ENCODE peak calls at places on chromosomes 16 and 17, in four cellular contexts. U is SK-N-SH, V is A549, K is HCT116. I is an unnamed sample.
A peak's percentile ranks its signal among the peaks of the same experiment; 100 is the strongest.

GRCh38 chr17:50191070-50192045 is 10.1 kb downstream of the COL1A1 start:
- DNase-seq in V (no peak), U (no peak), K (no peak), I (no peak)

GRCh38 chr17:48639982-48640857 is 14.1 kb upstream of the HOXB9 start:
- DNase-seq in K (no peak), V (no peak), U (no peak), I (no peak)

GRCh38 chr16:77307764-77308561 is 108.8 kb downstream of the SYCE1L start:
- DNase-seq in U (no peak), K (no peak), V (peak; percentile 31), I (no peak)

GRCh38 chr17:21613071-21613429 is 79.3 kb upstream of the KCNJ18 start:
- DNase-seq in U (no peak), V (no peak), K (no peak), I (no peak)

GRCh38 chr17:77696151-77696719 is 262.3 kb upstream of the TNRC6C start:
- DNase-seq in V (no peak), U (peak; percentile 37), K (no peak), I (no peak)

GRCh38 chr17:76240461-76241204 is at the start of gene RNF157:
- DNase-seq in K (no peak), U (peak; percentile 97), V (peak; percentile 81), I (no peak)

GRCh38 chr16:47779201-47780016 is 318.3 kb downstream of the PHKB start:
- DNase-seq in K (no peak), V (no peak), U (no peak), I (peak; percentile 8)

GRCh38 chr17:75030161-75030560 is 16.6 kb downstream of the ATP5PD start:
- DNase-seq in K (no peak), U (no peak), V (no peak), I (no peak)

GRCh38 chr17:31401456-31402254 is 10.2 kb downstream of the RAB11FIP4 start:
- DNase-seq in U (no peak), K (no peak), V (no peak), I (no peak)

GRCh38 chr16:886802-887731 is 83.7 kb downstream of the LMF1 start:
- DNase-seq in U (no peak), K (no peak), V (no peak), I (no peak)

GRCh38 chr17:18246880-18247612 is 11.5 kb downstream of the FLII start:
- DNase-seq in U (peak; percentile 87), V (peak; percentile 86), K (no peak), I (no peak)

DNA sequence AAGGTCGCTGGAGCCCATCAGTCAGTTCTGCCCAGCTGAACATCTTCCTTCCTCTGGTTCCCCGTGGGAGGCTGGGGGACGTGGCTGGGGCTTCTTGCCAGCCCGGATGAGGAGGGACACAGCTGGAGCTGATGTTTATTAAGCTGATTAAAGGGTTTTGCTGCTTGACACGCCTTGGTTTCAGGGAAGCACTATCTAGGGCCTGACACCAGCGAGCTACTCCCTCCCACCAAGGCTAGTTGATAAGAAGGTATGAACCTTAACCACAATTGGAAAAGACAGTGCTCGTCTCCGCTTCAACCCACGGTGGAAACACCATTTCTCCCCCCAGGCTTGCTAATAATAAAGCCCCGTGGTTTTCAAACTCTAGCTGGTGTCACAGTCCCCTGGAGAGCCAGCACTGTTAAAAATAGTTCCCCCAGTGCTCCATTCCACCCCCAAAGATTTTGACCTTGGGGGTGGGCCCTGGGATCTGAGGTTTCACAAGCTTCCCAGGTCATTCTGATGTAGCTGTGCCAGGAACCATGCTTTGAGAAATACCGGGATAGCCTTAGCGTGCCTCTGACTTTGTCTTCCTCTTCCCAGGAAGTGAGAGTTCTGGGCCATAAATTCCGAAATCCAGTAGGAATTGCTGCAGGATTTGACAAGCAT is 5.5 kb downstream of the DHODH start:
- DNase-seq in V (no peak), K (no peak), U (no peak), I (no peak)
- TF ChIP-seq REST in V (no peak), K (no peak), U (no peak), I (no peak)

GRCh38 chr17:58284613-58285421 is 4.1 kb upstream of the MPO start:
- DNase-seq in K (no peak), U (no peak), V (no peak), I (no peak)
- TF ChIP-seq REST in K (no peak), U (no peak), V (no peak), I (no peak)

GRCh38 chr16:55444754-55445485 is 34.1 kb upstream of the MMP2 start:
- DNase-seq in U (no peak), V (no peak), K (no peak), I (no peak)
- TF ChIP-seq REST in U (no peak), V (no peak), K (no peak), I (no peak)

DNA sequence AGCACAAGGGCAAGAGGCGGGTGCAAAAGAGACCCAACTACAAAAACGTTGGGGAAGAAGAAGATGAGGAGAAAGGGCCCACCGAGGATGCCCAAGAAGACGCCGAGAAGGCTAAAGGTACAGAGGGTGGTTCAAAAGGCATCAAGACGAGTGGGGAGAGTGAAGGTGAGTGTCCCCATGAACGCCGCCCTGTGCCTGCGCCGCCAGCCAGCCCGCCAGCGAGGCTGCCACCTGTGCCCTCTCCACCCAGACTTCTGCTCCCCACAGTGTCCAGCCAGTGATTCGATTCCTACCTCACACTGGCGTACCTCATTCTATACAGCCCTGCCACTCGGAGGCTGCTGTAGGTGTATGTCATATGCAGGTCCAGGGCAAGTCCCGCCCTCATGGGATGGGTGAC is 58.8 kb downstream of the CLEC16A start:
- DNase-seq in U (no peak), K (no peak), V (no peak), I (no peak)
- TF ChIP-seq REST in U (no peak), K (no peak), V (no peak), I (no peak)

GRCh38 chr17:7626956-7627249 is 718 bp downstream of the SAT2 start:
- DNase-seq in K (no peak), V (no peak), U (no peak), I (no peak)

GRCh38 chr17:7626307-7626706 is 1.3 kb downstream of the SAT2 start:
- DNase-seq in V (no peak), U (no peak), K (no peak), I (no peak)

GRCh38 chr17:7629939-7630571 is at the start of gene SHBG:
- DNase-seq in V (no peak), K (no peak), U (no peak), I (no peak)

GRCh38 chr17:7623661-7624060 is 4.0 kb downstream of the SAT2 start:
- DNase-seq in V (no peak), U (no peak), K (no peak), I (no peak)

DNA sequence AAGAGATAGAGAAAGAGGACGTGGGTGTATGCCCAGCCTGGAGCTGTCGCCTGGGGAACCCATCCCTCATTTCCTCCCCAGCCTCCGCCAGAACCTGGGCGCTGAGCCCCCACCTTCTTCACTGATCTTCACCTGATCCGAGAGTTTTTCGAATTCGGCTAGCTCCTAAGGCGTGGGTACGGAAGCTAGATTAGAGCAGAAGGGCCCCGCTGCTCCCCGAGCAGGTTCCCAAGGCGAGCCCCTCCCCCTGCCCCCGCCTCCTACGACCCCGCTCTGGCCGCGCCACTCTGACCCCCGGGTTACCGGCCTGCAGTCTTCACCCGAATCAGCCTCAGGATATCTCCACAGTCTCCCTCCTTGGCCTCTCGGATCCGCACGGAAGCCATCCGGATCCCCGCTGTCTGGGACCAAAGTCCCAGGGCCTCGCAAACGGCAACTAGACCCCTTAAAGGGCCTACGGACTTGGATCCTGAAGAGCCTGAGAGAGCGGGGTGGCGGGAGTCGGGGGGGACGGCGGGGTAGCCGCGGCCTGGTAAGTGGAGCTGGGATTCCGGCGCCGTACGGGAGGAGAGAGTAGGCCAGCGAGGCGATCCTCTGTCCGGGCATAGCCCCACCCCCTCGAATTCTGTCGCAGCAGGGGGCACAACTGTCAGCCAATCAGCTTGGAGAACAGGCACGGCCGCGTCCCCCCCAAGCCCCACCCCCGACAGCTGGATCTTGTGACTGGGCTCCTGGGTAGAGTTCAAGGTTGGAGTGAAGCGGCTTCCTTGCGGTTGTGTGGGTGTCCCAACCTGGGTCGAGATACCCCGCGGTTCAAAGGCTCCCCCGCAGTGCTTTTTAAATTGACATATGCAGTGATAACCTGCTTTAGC is at the start of gene SAT2:
- DNase-seq in K (peak; percentile 84), U (peak; percentile 97), V (peak; percentile 99), I (peak; percentile 75)
- TF ChIP-seq REST in K (no peak), U (no peak), V (no peak), I (no peak)

I was measured in Panc1.